ENCODE peak calls at places on chromosomes 11 and 22, in eight cellular contexts. W is A549, Z is adrenal gland, E is tibial nerve, Q is stomach, P is body of pancreas, K is Peyer's patch, R is K562. O is an unnamed sample.

GRCh38 chr11:1936781-1937615 is 10.1 kb upstream of the MRPL23 start:
- DNase-seq in W (no peak), Z (no peak), E (no peak), Q (no peak), P (no peak), K (no peak), R (no peak), O (no peak)

GRCh38 chr22:44212936-44213335 is 32.2 kb downstream of the PARVG start:
- DNase-seq in W (no peak), Z (peak), E (no peak), Q (no peak), P (no peak), K (no peak), R (no peak), O (no peak)

GRCh38 chr11:71247551-71248250 is 4.7 kb downstream of the SHANK2 start:
- DNase-seq in W (no peak), Z (no peak), E (no peak), Q (peak), P (peak), K (peak), R (no peak), O (no peak)

GRCh38 chr11:29005401-29005980 is 897.3 kb downstream of the METTL15 start:
- DNase-seq in W (no peak), Z (no peak), E (no peak), Q (no peak), P (peak), K (no peak), R (no peak), O (no peak)

GRCh38 chr22:33515733-33516297 is 404.5 kb downstream of the LARGE1 start:
- DNase-seq in W (no peak), Z (no peak), E (no peak), Q (peak), P (peak), K (no peak), R (no peak), O (no peak)

GRCh38 chr11:116234989-116235567 is 537.7 kb downstream of the BUD13 start:
- DNase-seq in W (no peak), Z (no peak), E (no peak), Q (no peak), P (no peak), K (no peak), R (no peak), O (no peak)

GRCh38 chr11:2267871-2268825 is 2.2 kb downstream of the ASCL2 start:
- DNase-seq in W (no peak), Z (no peak), E (no peak), Q (peak), P (no peak), K (peak), R (no peak), O (no peak)

GRCh38 chr22:36465232-36466021 is 16.0 kb downstream of the TXN2 start:
- DNase-seq in W (peak), Z (peak), E (no peak), Q (peak), P (peak), K (peak), R (no peak), O (peak)

GRCh38 chr11:130719516-130719915 is 196.8 kb downstream of the SNX19 start:
- DNase-seq in W (no peak), Z (no peak), E (no peak), Q (no peak), P (no peak), K (no peak), R (no peak), O (no peak)

GRCh38 chr11:46845440-46845739 is 690 bp downstream of the CKAP5 start:
- DNase-seq in W (no peak), Z (no peak), E (no peak), Q (no peak), P (no peak), K (no peak), R (no peak), O (no peak)

GRCh38 chr11:67287355-67288197 is 1.5 kb upstream of the ANKRD13D start:
- DNase-seq in W (no peak), Z (no peak), E (no peak), Q (no peak), P (no peak), K (no peak), R (no peak), O (no peak)

GRCh38 chr11:16789061-16789415 is 50.6 kb downstream of the C11orf58 start:
- DNase-seq in W (no peak), Z (no peak), E (no peak), Q (no peak), P (no peak), K (no peak), R (no peak), O (no peak)

GRCh38 chr11:119381186-119381988 is at the start of gene USP2:
- DNase-seq in W (peak), Z (peak), E (peak), Q (peak), P (peak), K (peak), R (peak), O (peak)
- TF ChIP-seq POLR2A in W (no peak), Z (peak), E (peak), Q (peak), P (peak), K (no peak), R (peak), O (no peak)

DNA sequence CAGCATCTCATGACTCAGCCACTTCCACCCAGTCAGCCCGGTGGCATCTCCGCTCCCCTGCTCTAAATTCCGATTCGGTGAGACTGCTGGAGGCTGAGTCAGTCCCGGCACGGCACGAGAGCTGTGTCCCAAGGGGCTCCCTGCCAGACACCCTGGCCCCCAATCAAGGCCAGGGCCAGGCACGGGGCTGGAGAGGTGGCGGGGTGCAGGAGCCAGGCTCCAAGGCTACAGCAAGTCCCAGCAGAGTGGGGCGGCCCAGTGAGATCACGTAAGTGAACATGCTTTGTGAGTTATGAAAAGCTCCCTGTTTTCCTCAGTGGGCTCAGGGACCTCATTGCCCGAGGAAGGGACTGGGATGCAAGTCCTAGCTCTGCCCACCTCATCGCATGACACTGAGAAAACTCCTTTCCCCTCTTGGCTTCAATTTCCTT is 3.0 kb downstream of the C11orf68 start:
- DNase-seq in W (peak), Z (peak), E (peak), Q (peak), P (peak), K (peak), R (peak), O (peak)
- TF ChIP-seq POLR2A in W (no peak), Z (peak), E (no peak), Q (no peak), P (peak), K (no peak), R (no peak), O (peak)

GRCh38 chr11:12110714-12111481 is 508 bp downstream of the MICAL2 start:
- DNase-seq in W (no peak), Z (peak), E (no peak), Q (no peak), P (peak), K (peak), R (peak), O (no peak)

GRCh38 chr11:12110201-12110713 is at the start of gene MICAL2:
- DNase-seq in W (peak), Z (peak), E (peak), Q (peak), P (peak), K (peak), R (peak), O (peak)

GRCh38 chr11:12112731-12113130 is 2.3 kb downstream of the MICAL2 start:
- DNase-seq in W (no peak), Z (no peak), E (no peak), Q (no peak), P (no peak), K (no peak), R (no peak), O (no peak)

GRCh38 chr11:12112150-12112520 is 1.7 kb downstream of the MICAL2 start:
- DNase-seq in W (no peak), Z (no peak), E (no peak), Q (no peak), P (no peak), K (no peak), R (no peak), O (no peak)

GRCh38 chr11:12111482-12112149 is 1.2 kb downstream of the MICAL2 start:
- DNase-seq in W (no peak), Z (no peak), E (no peak), Q (no peak), P (no peak), K (no peak), R (no peak), O (no peak)
- TF ChIP-seq POLR2A in W (no peak), Z (no peak), E (no peak), Q (no peak), P (no peak), K (no peak), R (no peak), O (no peak)

DNA sequence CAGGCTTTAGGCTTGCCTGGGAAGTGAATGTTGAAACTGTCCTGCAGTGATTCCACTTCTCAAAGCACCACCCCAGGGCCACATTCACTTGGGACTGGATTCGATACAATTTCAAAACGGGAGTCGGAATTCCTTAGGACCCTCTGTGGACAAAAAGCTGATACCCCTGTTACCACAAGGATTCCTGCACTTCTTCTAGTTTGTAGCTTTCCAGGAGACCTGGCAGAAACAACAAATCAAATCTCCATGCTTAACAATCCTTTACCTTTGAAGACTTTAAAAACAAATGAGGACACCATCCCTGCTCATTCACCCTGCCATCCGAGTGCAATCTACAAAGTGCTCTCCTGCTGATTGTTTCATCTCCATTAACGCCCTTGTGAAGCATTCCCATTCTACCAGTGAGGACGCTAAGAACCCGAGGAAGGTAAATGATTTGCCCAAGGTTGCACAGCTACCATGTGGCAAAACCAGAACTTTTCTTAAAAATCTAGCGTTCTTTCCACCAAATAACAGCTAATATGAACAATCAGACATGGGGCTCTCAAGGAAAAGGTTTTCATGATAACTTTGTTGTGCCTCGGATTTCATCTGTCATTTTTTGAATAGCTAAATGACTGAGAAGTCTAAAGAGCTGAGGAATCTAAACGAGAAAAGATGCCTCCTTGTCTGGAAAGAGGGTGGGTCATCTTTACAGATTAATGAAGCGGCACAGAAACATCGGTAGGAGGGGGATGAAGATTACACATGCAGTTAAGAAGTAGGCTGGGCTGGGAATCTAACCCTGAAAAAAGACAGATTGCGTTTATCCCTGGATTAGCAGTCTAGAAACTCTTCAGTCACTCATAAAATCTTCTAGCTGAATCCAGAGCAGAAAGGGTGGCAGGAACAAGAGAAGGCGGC is 722 bp upstream of the MPZL2 start:
- DNase-seq in W (no peak), Z (no peak), E (no peak), Q (no peak), P (no peak), K (no peak), R (no peak), O (no peak)
- TF ChIP-seq POLR2A in W (no peak), Z (no peak), E (no peak), Q (no peak), P (no peak), K (no peak), R (no peak), O (no peak)

DNA sequence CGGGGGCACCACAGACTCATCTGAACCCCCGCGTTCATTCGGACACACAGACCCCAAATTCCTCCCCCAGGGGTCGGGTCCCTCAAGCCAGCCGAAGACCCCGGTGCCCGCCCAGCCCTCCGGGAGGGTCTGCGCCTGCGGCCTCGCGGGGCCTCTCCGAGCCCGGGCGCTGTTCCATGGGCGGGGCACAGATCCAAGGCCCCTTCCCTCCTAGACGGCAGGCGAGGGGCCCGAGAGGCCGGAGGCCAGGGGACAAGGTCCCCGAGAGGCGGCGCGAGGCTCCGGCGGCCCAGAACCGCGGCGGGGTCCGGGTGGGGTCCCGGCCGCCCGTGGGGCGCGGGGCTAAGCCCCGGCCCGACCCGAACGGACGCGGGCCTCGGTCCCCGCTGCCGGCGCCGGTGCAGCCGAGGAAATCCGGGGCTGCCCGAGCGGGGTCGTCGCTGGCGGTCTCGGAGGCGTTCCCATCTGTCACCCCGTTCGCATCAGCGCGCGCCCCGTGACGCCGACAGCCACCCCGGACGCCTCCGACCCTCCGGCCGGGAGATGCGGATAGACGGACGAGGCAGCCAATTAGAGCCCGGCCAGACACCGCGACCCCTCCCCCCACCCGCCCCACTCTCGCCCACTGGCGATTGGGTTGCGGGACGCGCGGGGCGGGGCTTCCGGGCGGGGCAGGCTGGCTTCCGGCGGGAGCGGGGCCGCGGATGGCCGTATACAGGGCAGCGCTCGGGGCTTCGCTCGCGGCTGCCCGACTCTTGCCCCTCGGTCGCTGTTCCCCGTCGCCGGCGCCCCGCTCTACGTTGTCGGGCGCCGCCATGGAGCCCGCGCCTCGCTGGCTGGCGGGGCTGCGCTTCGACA is at the start of gene SELENOO:
- DNase-seq in W (peak), Z (peak), E (peak), Q (peak), P (peak), K (peak), R (peak), O (peak)
- TF ChIP-seq POLR2A in W (peak), Z (peak), E (peak), Q (no peak), P (peak), K (peak), R (peak), O (peak)

GRCh38 chr11:85810521-85810870 is 445 bp downstream of the SYTL2 start:
- DNase-seq in W (no peak), Z (no peak), E (no peak), Q (no peak), P (peak), K (peak), R (no peak), O (no peak)

GRCh38 chr11:85809191-85809590 is 1.8 kb downstream of the SYTL2 start:
- DNase-seq in W (no peak), Z (no peak), E (no peak), Q (no peak), P (no peak), K (peak), R (peak), O (no peak)

GRCh38 chr11:85809881-85810280 is 1.1 kb downstream of the SYTL2 start:
- DNase-seq in W (no peak), Z (no peak), E (no peak), Q (no peak), P (no peak), K (peak), R (peak), O (no peak)

GRCh38 chr11:85811624-85812023 is 683 bp upstream of the SYTL2 start:
- DNase-seq in W (no peak), Z (no peak), E (no peak), Q (no peak), P (no peak), K (no peak), R (no peak), O (no peak)

DNA sequence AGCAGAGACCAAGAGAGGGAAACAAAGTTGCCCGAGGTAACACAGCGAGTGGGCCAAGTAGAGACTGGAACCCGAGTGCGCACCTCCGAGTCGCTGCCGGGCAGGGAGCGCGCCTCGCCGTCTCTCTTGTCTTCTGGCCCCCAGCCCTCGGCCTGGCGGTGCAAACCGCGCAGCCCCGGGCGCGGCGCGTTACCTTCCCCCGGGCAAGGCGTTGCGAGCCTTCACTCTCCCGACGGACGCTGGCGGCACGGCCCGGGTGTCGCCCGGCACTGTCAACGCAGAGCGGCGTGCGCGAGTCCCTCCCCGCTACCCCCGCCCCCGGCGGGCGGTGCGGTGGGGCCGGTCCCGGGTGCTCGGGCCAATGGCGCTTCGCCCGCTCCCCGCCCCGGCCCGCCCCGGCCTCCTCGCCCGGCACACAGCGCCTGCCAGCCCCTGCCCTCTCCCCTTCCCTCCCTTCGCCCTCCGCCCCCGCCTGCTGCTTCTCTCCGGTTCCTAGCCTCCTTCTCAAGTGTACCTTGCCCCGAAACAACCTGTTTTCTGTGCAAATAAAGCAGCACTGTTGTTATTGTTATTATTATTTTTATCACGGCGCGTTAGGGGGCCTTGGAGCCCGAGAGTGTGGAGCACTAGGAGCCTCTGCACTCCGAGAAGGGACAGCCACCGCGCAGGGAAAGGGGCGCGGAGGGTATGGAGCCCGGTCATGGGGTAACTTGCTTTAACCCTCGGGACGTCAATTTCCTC is at the start of gene SYTL2:
- DNase-seq in W (peak), Z (peak), E (peak), Q (peak), P (peak), K (peak), R (peak), O (peak)
- TF ChIP-seq POLR2A in W (peak), Z (peak), E (peak), Q (no peak), P (peak), K (peak), R (no peak), O (peak)

GRCh38 chr11:112025682-112026081 is 474 bp downstream of the DLAT start:
- DNase-seq in W (peak), Z (no peak), E (no peak), Q (no peak), P (no peak), K (no peak), R (peak), O (no peak)

GRCh38 chr11:112024178-112024777 is 930 bp upstream of the DLAT start:
- DNase-seq in W (no peak), Z (no peak), E (no peak), Q (no peak), P (no peak), K (no peak), R (peak), O (no peak)

GRCh38 chr11:112029460-112029859 is 4.3 kb downstream of the DLAT start:
- DNase-seq in W (no peak), Z (no peak), E (no peak), Q (no peak), P (no peak), K (no peak), R (no peak), O (no peak)

GRCh38 chr11:112023104-112023503 is 2.1 kb upstream of the DLAT start:
- DNase-seq in W (no peak), Z (no peak), E (no peak), Q (no peak), P (no peak), K (no peak), R (peak), O (no peak)

GRCh38 chr11:112024778-112025678 is at the start of gene DLAT:
- DNase-seq in W (peak), Z (peak), E (peak), Q (peak), P (peak), K (peak), R (peak), O (peak)
- TF ChIP-seq POLR2A in W (peak), Z (peak), E (no peak), Q (no peak), P (peak), K (peak), R (peak), O (peak)

GRCh38 chr11:122198291-122198983 is 82.4 kb upstream of the BLID start:
- DNase-seq in W (no peak), Z (no peak), E (no peak), Q (no peak), P (no peak), K (no peak), R (no peak), O (no peak)

GRCh38 chr11:122195790-122196189 is 79.8 kb upstream of the BLID start:
- DNase-seq in W (no peak), Z (no peak), E (no peak), Q (no peak), P (no peak), K (no peak), R (no peak), O (no peak)

GRCh38 chr11:122201126-122201525 is 85.1 kb upstream of the BLID start:
- DNase-seq in W (no peak), Z (no peak), E (no peak), Q (no peak), P (no peak), K (no peak), R (no peak), O (no peak)

GRCh38 chr11:122199661-122200060 is 83.6 kb upstream of the BLID start:
- DNase-seq in W (no peak), Z (no peak), E (no peak), Q (no peak), P (no peak), K (no peak), R (no peak), O (no peak)

GRCh38 chr11:122197055-122197987 is 81.3 kb upstream of the BLID start:
- DNase-seq in W (peak), Z (peak), E (no peak), Q (no peak), P (no peak), K (no peak), R (no peak), O (peak)
- TF ChIP-seq POLR2A in W (no peak), Z (no peak), E (no peak), Q (no peak), P (no peak), K (no peak), R (no peak), O (no peak)

DNA sequence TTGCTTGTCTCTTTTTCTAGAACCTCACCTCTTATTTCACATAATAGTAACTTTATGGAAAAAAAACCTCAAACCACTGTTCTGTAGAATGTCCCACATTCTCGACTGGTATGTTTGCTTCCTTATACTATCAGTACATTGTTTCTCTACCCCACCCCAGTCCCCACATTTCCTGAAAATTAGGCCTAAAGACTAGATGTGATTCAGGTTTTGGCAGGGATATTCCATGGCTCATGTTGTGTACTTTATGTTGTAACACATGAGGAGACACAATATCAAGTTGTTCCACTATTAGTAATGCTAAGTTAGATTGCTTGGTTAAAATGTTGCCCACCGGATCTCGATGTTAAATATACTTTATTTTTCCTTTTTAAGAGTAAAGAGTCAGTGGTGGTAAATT is 34.7 kb downstream of the DDIAS start:
- DNase-seq in W (no peak), Z (no peak), E (no peak), Q (no peak), P (no peak), K (no peak), R (no peak), O (no peak)
- TF ChIP-seq POLR2A in W (no peak), Z (no peak), E (no peak), Q (no peak), P (no peak), K (no peak), R (no peak), O (no peak)

O was measured in H54.